ENCODE peak calls at places on chromosomes 1 and 21, in ten cellular contexts. M is left lung; P is Panc1; T is neural progenitor cell; G is dorsolateral prefrontal cortex; X is mammary epithelial cell; A is Peyer's patch; F is transverse colon; J is prostate gland; Z is CD8-positive, alpha-beta T cell. R is an unnamed sample. For H3K27me3, the result is how much of the 10 kb centered on the place peaks cover.

GRCh38 chr1:67019600-67020136 is 34.3 kb downstream of the SLC35D1 start:
- DNase-seq in A (no peak), M (no peak), J (no peak), F (no peak), P (no peak), X (peak), Z (no peak), G (no peak), T (no peak), R (no peak)

GRCh38 chr1:3939242-3940080 is 39.4 kb upstream of the C1orf174 start:
- DNase-seq in P (no peak), F (no peak), J (no peak), A (no peak), G (no peak), M (no peak), T (no peak), X (no peak), Z (no peak), R (no peak)

GRCh38 chr1:30310966-30311742 is 412.2 kb downstream of the MATN1 start:
- DNase-seq in T (no peak), Z (no peak), X (no peak), P (no peak), A (peak), M (no peak), G (no peak), F (no peak), J (no peak), R (peak)

GRCh38 chr1:160226623-160227022 is 21.4 kb downstream of the PEA15 start:
- DNase-seq in F (no peak), M (no peak), P (no peak), Z (no peak), J (no peak), X (no peak), G (no peak), A (no peak), T (no peak), R (no peak)

GRCh38 chr21:41726970-41727783 is 39.7 kb downstream of the RIPK4 start:
- DNase-seq in A (no peak), P (no peak), Z (no peak), G (no peak), T (no peak), X (peak), F (no peak), J (peak), M (no peak), R (peak)

GRCh38 chr1:163824006-163824405 is 502.3 kb downstream of the NUF2 start:
- DNase-seq in X (peak), J (no peak), P (no peak), Z (no peak), A (no peak), M (peak), F (no peak), G (peak), T (no peak), R (no peak)

GRCh38 chr1:148263906-148264255 is 111.8 kb upstream of the NBPF11 start:
- DNase-seq in A (peak), X (no peak), J (peak), Z (no peak), M (no peak), T (no peak), G (no peak), P (no peak), F (peak), R (no peak)

GRCh38 chr1:203448521-203449061 is 27.0 kb upstream of the PRELP start:
- DNase-seq in M (no peak), P (no peak), G (no peak), F (no peak), X (no peak), A (peak), T (no peak), Z (no peak), J (no peak), R (no peak)

GRCh38 chr1:85349224-85349623 is 72.8 kb upstream of the BCL10 start:
- DNase-seq in X (no peak), F (no peak), A (no peak), P (no peak), M (no peak), Z (no peak), J (no peak), G (no peak), T (no peak), R (no peak)

GRCh38 chr1:58412071-58412580 is 134.4 kb downstream of the OMA1 start:
- DNase-seq in A (no peak), T (no peak), P (no peak), X (peak), G (no peak), F (no peak), M (no peak), J (no peak), Z (no peak), R (no peak)

GRCh38 chr21:45454924-45455315 is 50.0 kb downstream of the COL18A1 start:
- DNase-seq in F (no peak), G (no peak), Z (peak), P (no peak), T (no peak), M (no peak), X (no peak), A (no peak), J (no peak), R (no peak)

GRCh38 chr1:41383094-41383852 is 22.0 kb downstream of the FOXO6 start:
- DNase-seq in M (no peak), J (no peak), T (peak), Z (peak), A (no peak), X (no peak), F (no peak), G (no peak), P (no peak), R (peak)

GRCh38 chr1:198601936-198602889 is 36.6 kb upstream of the PTPRC start:
- DNase-seq in P (no peak), A (no peak), G (no peak), M (no peak), J (no peak), T (no peak), X (no peak), Z (no peak), F (no peak), R (no peak)

GRCh38 chr1:3114846-3115245 is 45.8 kb downstream of the PRDM16 start:
- DNase-seq in P (no peak), X (no peak), A (no peak), G (no peak), Z (no peak), J (no peak), M (no peak), F (no peak), T (no peak), R (no peak)

GRCh38 chr1:113983826-113984225 is 4.6 kb downstream of the OLFML3 start:
- DNase-seq in P (no peak), G (no peak), T (no peak), Z (no peak), X (no peak), A (no peak), J (no peak), M (no peak), F (no peak), R (no peak)

GRCh38 chr1:113980120-113980519 is 846 bp downstream of the OLFML3 start:
- DNase-seq in F (peak), X (no peak), M (peak), Z (no peak), G (no peak), J (no peak), T (no peak), A (peak), P (no peak), R (no peak)

GRCh38 chr1:113984710-113985109 is 5.4 kb downstream of the OLFML3 start:
- DNase-seq in X (no peak), J (no peak), F (no peak), P (no peak), A (no peak), G (no peak), M (no peak), T (no peak), Z (no peak), R (no peak)

GRCh38 chr1:113982955-113983742 is 3.9 kb downstream of the OLFML3 start:
- DNase-seq in P (no peak), A (no peak), T (no peak), J (no peak), G (no peak), F (no peak), X (no peak), M (no peak), Z (no peak), R (no peak)

GRCh38 chr1:113981962-113982931 is 3.0 kb downstream of the OLFML3 start:
- DNase-seq in P (no peak), J (no peak), G (no peak), A (peak), F (peak), Z (no peak), M (peak), T (no peak), X (peak), R (peak)
- H3K4me3 ChIP-seq in P (no peak), J (no peak), G (peak), A (peak), F (peak), Z (no peak), M (no peak), T (no peak), X (no peak), R (no peak)

DNA sequence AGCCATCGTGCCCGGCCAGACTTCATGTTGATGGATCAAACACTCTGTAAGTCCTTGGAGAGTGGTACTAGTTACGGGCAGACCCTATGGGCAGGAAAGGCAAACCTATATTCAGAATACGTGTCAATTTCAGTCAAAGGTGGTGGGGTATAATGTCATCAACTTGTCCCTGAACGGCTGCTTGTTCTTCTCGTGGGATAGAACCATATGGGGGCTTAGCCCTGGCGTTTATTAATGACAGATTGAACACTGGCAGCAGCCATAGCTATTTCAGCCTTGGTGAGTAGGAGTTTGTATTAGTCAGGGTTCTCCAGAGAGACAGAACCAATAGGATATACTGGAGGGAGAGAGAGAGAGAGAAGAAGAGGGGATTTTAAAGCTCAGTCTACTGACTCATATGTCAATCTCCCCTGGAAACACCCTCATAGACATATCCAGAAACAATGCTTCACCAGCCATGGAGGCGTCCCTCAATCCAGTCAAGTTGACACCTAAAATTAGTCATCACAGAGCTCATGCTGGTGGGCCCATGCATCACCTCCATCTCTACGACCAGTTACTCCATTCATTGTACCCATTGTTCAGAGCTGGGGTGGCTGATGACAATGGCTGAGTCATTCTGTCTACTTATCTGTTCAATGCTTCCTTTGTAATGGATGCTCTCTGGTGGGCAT is 16.1 kb upstream of the AQP10 start:
- DNase-seq in J (no peak), M (no peak), G (no peak), Z (no peak), A (no peak), T (no peak), X (peak), F (no peak), P (no peak), R (no peak)
- H3K27me3 ChIP-seq in J (under half), M (under half), G (under half), Z (under half), A (under half), T (under half), X (under half), F (under half), P (under half), R (under half)

GRCh38 chr1:32636793-32637561 is 13.4 kb downstream of the ZBTB8OS start:
- DNase-seq in T (peak), A (no peak), Z (no peak), J (no peak), G (no peak), X (no peak), F (no peak), M (peak), P (no peak), R (peak)
- H3K4me3 ChIP-seq in T (no peak), A (no peak), Z (no peak), J (no peak), G (no peak), X (no peak), F (no peak), M (peak), P (no peak), R (no peak)

DNA sequence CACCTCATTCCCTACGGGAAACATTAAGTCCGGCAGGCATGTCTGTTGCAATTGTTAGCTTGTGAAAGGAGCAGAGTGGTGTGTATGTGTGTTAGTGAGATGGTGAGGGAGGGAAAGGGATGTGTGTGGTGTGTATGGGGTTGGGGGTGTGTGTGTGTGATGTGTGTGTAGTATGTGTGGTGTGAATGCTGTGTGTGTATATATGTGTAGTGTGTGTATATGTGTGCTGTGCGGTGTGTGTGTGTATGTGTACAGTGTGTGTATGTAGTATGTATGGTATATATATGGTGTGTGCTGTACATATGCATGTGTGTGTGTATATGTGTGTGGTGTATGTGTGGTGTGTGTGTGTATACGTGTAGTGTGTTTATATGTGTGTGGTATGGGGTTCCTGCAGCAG is 20.8 kb upstream of the BLACAT1 start:
- DNase-seq in P (no peak), J (no peak), F (no peak), Z (no peak), A (no peak), X (no peak), M (no peak), G (no peak), T (no peak), R (no peak)
- H3K27me3 ChIP-seq in P (under half), J (under half), F (under half), Z (under half), A (under half), X (under half), M (half or more), G (under half), T (under half), R (under half)